ENCODE peak calls at places on chromosome 3, in eight cellular contexts. I is cardiac muscle cell, X is left lung, G is heart left ventricle, P is neural crest cell, M is foreskin keratinocyte, T is cardiac fibroblast, C is GM12865. R is an unnamed sample.

GRCh38 chr3:14476583-14477265 is 63.4 kb downstream of the GRIP2 start:
- DNase-seq in I (no peak), X (no peak), G (peak; percentile 5), P (no peak), M (no peak), T (no peak), C (no peak), R (no peak)

GRCh38 chr3:127984241-127984975 is 67.8 kb upstream of the SEC61A1 start:
- DNase-seq in I (no peak), X (no peak), G (no peak), P (no peak), M (no peak), T (no peak), C (no peak), R (no peak)

GRCh38 chr3:81743096-81744025 is 18.1 kb downstream of the GBE1 start:
- DNase-seq in I (peak; percentile 94), X (no peak), G (no peak), P (no peak), M (peak; percentile 89), T (peak; percentile 99), C (no peak), R (no peak)

GRCh38 chr3:139547666-139548065 is 8.1 kb upstream of the RBP1 start:
- DNase-seq in I (no peak), X (no peak), G (no peak), P (no peak), M (no peak), T (no peak), C (no peak), R (no peak)

GRCh38 chr3:4532535-4533112 is 39.5 kb downstream of the ITPR1 start:
- DNase-seq in I (no peak), X (no peak), G (no peak), P (no peak), M (no peak), T (no peak), C (no peak), R (no peak)

GRCh38 chr3:56290376-56290775 is 177.9 kb downstream of the ERC2 start:
- DNase-seq in I (no peak), X (no peak), G (no peak), P (no peak), M (no peak), T (no peak), C (no peak), R (no peak)

GRCh38 chr3:71692139-71692538 is 33.1 kb downstream of the EIF4E3 start:
- DNase-seq in I (no peak), X (no peak), G (no peak), P (no peak), M (no peak), T (no peak), C (no peak), R (no peak)

GRCh38 chr3:149442845-149443544 is 31.5 kb upstream of the TM4SF4 start:
- DNase-seq in I (peak; percentile 55), X (no peak), G (no peak), P (no peak), M (peak; percentile 53), T (peak; percentile 83), C (no peak), R (no peak)

GRCh38 chr3:63662500-63662899 is 10.0 kb downstream of the SNTN start:
- DNase-seq in I (no peak), X (no peak), G (no peak), P (no peak), M (no peak), T (peak; percentile 44), C (no peak), R (no peak)

GRCh38 chr3:153038779-153039178 is 123.2 kb upstream of the RAP2B start:
- DNase-seq in I (no peak), X (no peak), G (no peak), P (no peak), M (no peak), T (peak; percentile 24), C (no peak), R (no peak)

GRCh38 chr3:180804871-180805430 is 107.5 kb upstream of the FXR1 start:
- DNase-seq in I (peak; percentile 60), X (no peak), G (peak; percentile 47), P (peak; percentile 29), M (peak; percentile 25), T (peak; percentile 74), C (no peak), R (no peak)

GRCh38 chr3:2713923-2714322 is 396.3 kb downstream of the IL5RA start:
- DNase-seq in I (no peak), X (no peak), G (no peak), P (no peak), M (no peak), T (no peak), C (peak; percentile 21), R (no peak)

GRCh38 chr3:140510303-140510861 is 167.5 kb upstream of the TRIM42 start:
- DNase-seq in I (no peak), X (no peak), G (no peak), P (no peak), M (no peak), T (no peak), C (no peak), R (no peak)

GRCh38 chr3:185549651-185550111 is 2.7 kb downstream of the LIPH start:
- DNase-seq in I (peak; percentile 63), X (no peak), G (no peak), P (no peak), M (no peak), T (peak; percentile 56), C (no peak), R (no peak)

GRCh38 chr3:129824926-129825541 is 68.5 kb downstream of the TMCC1 start:
- DNase-seq in I (peak; percentile 67), X (no peak), G (no peak), P (peak; percentile 50), M (no peak), T (peak; percentile 69), C (peak; percentile 74), R (peak; percentile 22)

GRCh38 chr3:172213168-172213567 is 173.8 kb downstream of the FNDC3B start:
- DNase-seq in I (peak; percentile 71), X (no peak), G (no peak), P (no peak), M (peak; percentile 60), T (peak; percentile 71), C (peak; percentile 58), R (no peak)

GRCh38 chr3:112519424-112520001 is 20.2 kb upstream of the BTLA start:
- DNase-seq in I (peak; percentile 88), X (no peak), G (no peak), P (no peak), M (peak; percentile 11), T (peak; percentile 90), C (peak; percentile 88), R (no peak)

GRCh38 chr3:49723301-49723630 is 485 bp downstream of the GMPPB start:
- DNase-seq in I (peak; percentile 43), X (peak; percentile 78), G (peak; percentile 72), P (no peak), M (no peak), T (peak; percentile 45), C (peak; percentile 83), R (peak; percentile 38)

GRCh38 chr3:49722896-49723295 is 855 bp downstream of the GMPPB start:
- DNase-seq in I (no peak), X (no peak), G (no peak), P (no peak), M (no peak), T (no peak), C (no peak), R (peak; percentile 9)

GRCh38 chr3:49724586-49724985 is 835 bp upstream of the GMPPB start:
- DNase-seq in I (no peak), X (no peak), G (no peak), P (no peak), M (no peak), T (no peak), C (peak; percentile 59), R (no peak)

GRCh38 chr3:49721861-49722781 is 1.6 kb downstream of the GMPPB start:
- DNase-seq in I (no peak), X (no peak), G (no peak), P (no peak), M (no peak), T (no peak), C (no peak), R (peak; percentile 10)

DNA sequence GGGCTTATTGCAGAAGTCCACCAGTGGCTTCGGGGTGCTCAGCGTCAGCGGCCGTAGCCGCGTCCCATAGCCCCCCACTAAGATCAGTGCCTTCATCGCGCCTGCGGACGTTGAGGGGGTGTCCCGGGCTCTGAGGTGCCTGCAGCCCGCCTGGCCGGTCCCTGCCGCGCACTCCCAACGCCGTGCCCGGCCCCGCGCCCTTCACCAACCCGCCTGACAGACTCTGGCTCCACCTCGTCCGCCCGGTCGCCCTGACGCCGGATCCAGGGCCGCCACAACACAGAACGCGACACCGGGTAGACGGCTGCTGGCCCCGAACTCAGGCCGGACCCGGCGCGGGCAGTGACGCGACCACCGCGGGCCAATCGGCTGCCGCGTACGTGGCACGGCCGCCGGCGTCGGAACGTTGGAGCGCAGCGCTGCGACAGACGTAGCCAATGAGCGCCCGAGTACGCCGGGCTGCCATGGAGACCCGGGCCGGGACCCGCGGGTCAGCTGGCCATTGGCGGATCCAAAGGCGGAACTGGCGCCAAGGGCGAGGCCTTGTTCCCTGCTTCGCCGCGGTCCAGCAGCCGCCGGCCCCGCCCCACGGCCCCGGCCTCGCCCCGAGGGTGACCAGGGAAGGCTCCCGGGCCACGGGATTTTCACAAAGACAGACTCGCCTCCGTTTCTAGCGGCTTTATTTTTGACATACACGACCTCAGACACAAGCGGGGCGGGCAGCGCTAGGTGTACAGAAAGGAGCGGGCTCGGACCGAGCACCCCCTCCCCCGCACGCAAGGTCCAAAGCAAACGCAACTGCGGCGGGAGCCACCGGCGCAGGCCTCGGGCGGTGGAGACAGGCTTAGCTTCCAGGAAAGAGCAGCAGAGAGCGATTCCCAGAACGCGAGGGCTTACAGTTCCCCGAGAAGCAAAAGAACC is at the start of gene GMPPB:
- DNase-seq in I (peak; percentile 98), X (peak; percentile 98), G (peak; percentile 99), P (peak; percentile 87), M (peak; percentile 75), T (peak; percentile 97), C (peak; percentile 99), R (peak; percentile 90)
- TF ChIP-seq CTCF in I (no peak), X (no peak), G (peak; percentile 2), P (no peak), M (no peak), T (no peak), C (no peak), R (no peak)

GRCh38 chr3:43161684-43162512 is 56.0 kb upstream of the POMGNT2 start:
- DNase-seq in I (peak; percentile 76), X (no peak), G (no peak), P (no peak), M (no peak), T (peak; percentile 87), C (peak; percentile 35), R (no peak)
- TF ChIP-seq CTCF in I (peak; percentile 47), X (peak; percentile 47), G (peak; percentile 63), P (peak; percentile 63), M (peak; percentile 86), T (peak; percentile 47), C (peak; percentile 1), R (peak; percentile 62)

DNA sequence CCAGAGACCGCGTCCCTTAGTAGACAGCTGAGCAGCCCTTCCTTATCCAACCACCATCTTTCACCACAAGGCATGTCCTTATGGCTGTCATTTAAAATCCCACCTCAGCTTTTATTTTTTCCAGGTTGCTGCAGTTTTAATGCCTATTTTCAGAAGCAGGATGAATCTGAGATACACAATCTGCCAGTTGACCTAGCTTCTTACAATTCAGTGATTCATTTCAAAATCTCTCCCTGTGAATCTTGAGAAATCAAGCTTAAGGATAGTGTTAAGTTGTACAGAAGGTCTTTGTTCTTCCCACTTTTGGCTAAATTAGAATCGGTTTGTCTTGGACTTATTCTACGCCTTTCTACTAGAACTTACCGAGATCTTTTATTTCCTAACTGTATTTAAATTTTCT is 522.3 kb upstream of the CFAP20DC start:
- DNase-seq in I (peak; percentile 21), X (no peak), G (no peak), P (no peak), M (no peak), T (no peak), C (no peak), R (no peak)
- TF ChIP-seq CTCF in I (no peak), X (no peak), G (no peak), P (no peak), M (no peak), T (no peak), C (no peak), R (no peak)

GRCh38 chr3:50321146-50321843 is 1.2 kb downstream of the HYAL2 start:
- DNase-seq in I (peak; percentile 93), X (peak; percentile 89), G (peak; percentile 93), P (peak; percentile 84), M (peak; percentile 73), T (peak; percentile 88), C (peak; percentile 91), R (peak; percentile 76)
- TF ChIP-seq CTCF in I (no peak), X (no peak), G (no peak), P (no peak), M (no peak), T (no peak), C (no peak), R (no peak)